ENCODE peak calls at places on chromosomes 2 and 18, in five cellular contexts. One of them, this sample, is unnamed.

GRCh38 chr18:63339920-63340484 is 20.4 kb upstream of the BCL2 start:
- DNase-seq in fibroblast of mammary gland: peak
- DNase-seq in neural crest cell: peak
- DNase-seq in K562: no peak
- DNase-seq in lung: no peak
- DNase-seq in this sample: peak

GRCh38 chr18:7566587-7567486 is at the start of gene PTPRM:
- DNase-seq in fibroblast of mammary gland: peak
- DNase-seq in neural crest cell: peak
- DNase-seq in K562: peak
- DNase-seq in lung: peak
- DNase-seq in this sample: peak

GRCh38 chr2:31950946-31951562 is 59.8 kb downstream of the MEMO1 start:
- DNase-seq in fibroblast of mammary gland: no peak
- DNase-seq in neural crest cell: no peak
- DNase-seq in K562: no peak
- DNase-seq in lung: no peak
- DNase-seq in this sample: no peak

GRCh38 chr2:45273412-45274189 is 264.3 kb upstream of the SIX2 start:
- DNase-seq in fibroblast of mammary gland: no peak
- DNase-seq in neural crest cell: no peak
- DNase-seq in K562: no peak
- DNase-seq in lung: no peak
- DNase-seq in this sample: no peak

GRCh38 chr18:38038242-38038641 is 472.6 kb upstream of the CELF4 start:
- DNase-seq in fibroblast of mammary gland: no peak
- DNase-seq in neural crest cell: no peak
- DNase-seq in K562: no peak
- DNase-seq in lung: no peak
- DNase-seq in this sample: no peak

GRCh38 chr2:109218087-109218791 is 89.2 kb downstream of the SH3RF3 start:
- DNase-seq in fibroblast of mammary gland: no peak
- DNase-seq in neural crest cell: no peak
- DNase-seq in K562: no peak
- DNase-seq in lung: no peak
- DNase-seq in this sample: no peak

GRCh38 chr2:31028415-31028814 is 109.8 kb downstream of the GALNT14 start:
- DNase-seq in fibroblast of mammary gland: no peak
- DNase-seq in neural crest cell: no peak
- DNase-seq in K562: no peak
- DNase-seq in lung: no peak
- DNase-seq in this sample: no peak

GRCh38 chr2:110886806-110887573 is 154.6 kb downstream of the ACOXL start:
- DNase-seq in fibroblast of mammary gland: no peak
- DNase-seq in neural crest cell: no peak
- DNase-seq in K562: no peak
- DNase-seq in lung: no peak
- DNase-seq in this sample: no peak

GRCh38 chr2:20629581-20630291 is 21.2 kb downstream of the HS1BP3 start:
- DNase-seq in fibroblast of mammary gland: no peak
- DNase-seq in neural crest cell: no peak
- DNase-seq in K562: no peak
- DNase-seq in lung: no peak
- DNase-seq in this sample: no peak

GRCh38 chr2:175373001-175373727 is 191.7 kb upstream of the ATP5MC3 start:
- DNase-seq in fibroblast of mammary gland: peak
- DNase-seq in neural crest cell: no peak
- DNase-seq in K562: no peak
- DNase-seq in lung: no peak
- DNase-seq in this sample: no peak

GRCh38 chr2:200695178-200695930 is 109.5 kb downstream of the AOX1 start:
- DNase-seq in fibroblast of mammary gland: no peak
- DNase-seq in neural crest cell: no peak
- DNase-seq in K562: no peak
- DNase-seq in lung: no peak
- DNase-seq in this sample: no peak

GRCh38 chr2:102238778-102239177 is 52.0 kb downstream of the IL1RL2 start:
- DNase-seq in fibroblast of mammary gland: no peak
- DNase-seq in neural crest cell: no peak
- DNase-seq in K562: no peak
- DNase-seq in lung: no peak
- DNase-seq in this sample: no peak

GRCh38 chr18:59149416-59149815 is 9.7 kb downstream of the SEC11C start:
- DNase-seq in fibroblast of mammary gland: no peak
- DNase-seq in neural crest cell: no peak
- DNase-seq in K562: no peak
- DNase-seq in lung: no peak
- DNase-seq in this sample: no peak

GRCh38 chr2:119119999-119120710 is 38.4 kb downstream of the C1QL2 start:
- DNase-seq in fibroblast of mammary gland: no peak
- DNase-seq in neural crest cell: no peak
- DNase-seq in K562: no peak
- DNase-seq in lung: no peak
- DNase-seq in this sample: no peak

GRCh38 chr2:199223791-199224190 is 233.9 kb downstream of the SATB2 start:
- DNase-seq in fibroblast of mammary gland: peak
- DNase-seq in neural crest cell: no peak
- DNase-seq in K562: no peak
- DNase-seq in lung: no peak
- DNase-seq in this sample: peak

GRCh38 chr2:230889911-230890601 is 25.3 kb downstream of the ITM2C start:
- DNase-seq in fibroblast of mammary gland: no peak
- DNase-seq in neural crest cell: no peak
- DNase-seq in K562: no peak
- DNase-seq in lung: no peak
- DNase-seq in this sample: no peak

GRCh38 chr2:28613181-28613580 is 117.3 kb downstream of the PLB1 start:
- DNase-seq in fibroblast of mammary gland: no peak
- DNase-seq in neural crest cell: no peak
- DNase-seq in K562: no peak
- DNase-seq in lung: no peak
- DNase-seq in this sample: no peak

GRCh38 chr2:24761866-24762265 is 31.3 kb downstream of the PTRHD1 start:
- DNase-seq in fibroblast of mammary gland: no peak
- DNase-seq in neural crest cell: no peak
- DNase-seq in K562: no peak
- DNase-seq in lung: no peak
- DNase-seq in this sample: no peak

GRCh38 chr18:79632765-79633164 is 46.8 kb upstream of the CTDP1 start:
- DNase-seq in fibroblast of mammary gland: no peak
- DNase-seq in neural crest cell: no peak
- DNase-seq in K562: no peak
- DNase-seq in lung: no peak
- DNase-seq in this sample: no peak

GRCh38 chr2:217689053-217689452 is 313.7 kb downstream of the TNS1 start:
- DNase-seq in fibroblast of mammary gland: no peak
- DNase-seq in neural crest cell: no peak
- DNase-seq in K562: no peak
- DNase-seq in lung: no peak
- DNase-seq in this sample: no peak

GRCh38 chr2:134206573-134206972 is 47.3 kb upstream of the MGAT5 start:
- DNase-seq in fibroblast of mammary gland: peak
- DNase-seq in neural crest cell: no peak
- DNase-seq in K562: no peak
- DNase-seq in lung: no peak
- DNase-seq in this sample: peak

GRCh38 chr2:27256855-27257454 is 5.9 kb downstream of the SLC30A3 start:
- DNase-seq in fibroblast of mammary gland: no peak
- DNase-seq in neural crest cell: no peak
- DNase-seq in K562: no peak
- DNase-seq in lung: no peak
- DNase-seq in this sample: no peak

GRCh38 chr2:169165791-169166190 is 96.4 kb downstream of the DHRS9 start:
- DNase-seq in fibroblast of mammary gland: no peak
- DNase-seq in neural crest cell: no peak
- DNase-seq in K562: no peak
- DNase-seq in lung: no peak
- DNase-seq in this sample: no peak

GRCh38 chr2:101109451-101110140 is 41.6 kb downstream of the TBC1D8 start:
- DNase-seq in fibroblast of mammary gland: no peak
- DNase-seq in neural crest cell: no peak
- DNase-seq in K562: no peak
- DNase-seq in lung: no peak
- DNase-seq in this sample: no peak

GRCh38 chr2:193141-193552 is 70.7 kb downstream of the SH3YL1 start:
- DNase-seq in fibroblast of mammary gland: no peak
- DNase-seq in neural crest cell: no peak
- DNase-seq in K562: no peak
- DNase-seq in lung: no peak
- DNase-seq in this sample: no peak

GRCh38 chr2:113760400-113760799 is 4.0 kb upstream of the SLC35F5 start:
- DNase-seq in fibroblast of mammary gland: peak
- DNase-seq in neural crest cell: no peak
- DNase-seq in K562: no peak
- DNase-seq in lung: no peak
- DNase-seq in this sample: peak

GRCh38 chr2:48934807-48935206 is 179.3 kb upstream of the LHCGR start:
- DNase-seq in fibroblast of mammary gland: no peak
- DNase-seq in neural crest cell: no peak
- DNase-seq in K562: no peak
- DNase-seq in lung: no peak
- DNase-seq in this sample: no peak

GRCh38 chr2:18922276-18922675 is 332.9 kb upstream of the NT5C1B start:
- DNase-seq in fibroblast of mammary gland: peak
- DNase-seq in neural crest cell: no peak
- DNase-seq in K562: no peak
- DNase-seq in lung: no peak
- DNase-seq in this sample: no peak

DNA sequence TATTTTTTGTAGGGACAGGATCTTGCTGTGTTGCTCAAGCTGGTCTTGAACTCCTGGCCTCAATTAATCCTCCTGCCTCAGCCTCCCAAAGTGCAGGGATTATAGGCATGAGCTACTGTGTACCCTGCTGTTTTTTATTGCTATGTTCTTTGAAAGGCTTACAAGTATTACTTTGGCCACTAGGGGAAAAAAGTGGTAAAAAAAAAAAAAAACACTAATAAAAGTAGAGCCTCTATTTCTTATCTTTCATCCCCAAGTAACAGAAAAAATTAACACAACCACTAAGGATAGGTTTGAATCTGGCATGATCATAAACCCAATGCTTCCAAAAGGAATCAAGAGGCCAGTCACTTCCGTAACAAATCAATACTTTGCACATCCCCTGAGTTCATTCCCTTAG is 11.6 kb downstream of the NOL10 start:
- DNase-seq in fibroblast of mammary gland: no peak
- DNase-seq in neural crest cell: no peak
- DNase-seq in K562: peak
- DNase-seq in lung: no peak
- DNase-seq in this sample: no peak
- TF ChIP-seq CTCF in fibroblast of mammary gland: peak
- TF ChIP-seq CTCF in neural crest cell: peak
- TF ChIP-seq CTCF in K562: no peak
- TF ChIP-seq CTCF in lung: no peak
- TF ChIP-seq CTCF in this sample: peak

GRCh38 chr2:95376311-95377215 is 25.9 kb upstream of the FAHD2A start:
- DNase-seq in fibroblast of mammary gland: no peak
- DNase-seq in neural crest cell: no peak
- DNase-seq in K562: no peak
- DNase-seq in lung: no peak
- DNase-seq in this sample: no peak

GRCh38 chr2:95374029-95374428 is 28.5 kb upstream of the FAHD2A start:
- DNase-seq in fibroblast of mammary gland: no peak
- DNase-seq in neural crest cell: no peak
- DNase-seq in K562: no peak
- DNase-seq in lung: no peak
- DNase-seq in this sample: no peak

GRCh38 chr2:95374451-95374915 is 28.0 kb upstream of the FAHD2A start:
- DNase-seq in fibroblast of mammary gland: no peak
- DNase-seq in neural crest cell: no peak
- DNase-seq in K562: no peak
- DNase-seq in lung: no peak
- DNase-seq in this sample: no peak

GRCh38 chr2:95375532-95376221 is 26.8 kb upstream of the FAHD2A start:
- DNase-seq in fibroblast of mammary gland: no peak
- DNase-seq in neural crest cell: no peak
- DNase-seq in K562: no peak
- DNase-seq in lung: no peak
- DNase-seq in this sample: no peak

GRCh38 chr2:95374916-95375471 is 27.5 kb upstream of the FAHD2A start:
- DNase-seq in fibroblast of mammary gland: peak
- DNase-seq in neural crest cell: no peak
- DNase-seq in K562: no peak
- DNase-seq in lung: no peak
- DNase-seq in this sample: no peak
- TF ChIP-seq CTCF in fibroblast of mammary gland: no peak
- TF ChIP-seq CTCF in neural crest cell: no peak
- TF ChIP-seq CTCF in K562: no peak
- TF ChIP-seq CTCF in lung: no peak
- TF ChIP-seq CTCF in this sample: no peak

GRCh38 chr2:216126943-216127342 is 17.8 kb downstream of the XRCC5 start:
- DNase-seq in fibroblast of mammary gland: no peak
- DNase-seq in neural crest cell: no peak
- DNase-seq in K562: no peak
- DNase-seq in lung: no peak
- DNase-seq in this sample: no peak

GRCh38 chr2:216131175-216131926 is 22.2 kb downstream of the XRCC5 start:
- DNase-seq in fibroblast of mammary gland: no peak
- DNase-seq in neural crest cell: no peak
- DNase-seq in K562: no peak
- DNase-seq in lung: no peak
- DNase-seq in this sample: no peak

GRCh38 chr2:216132585-216132984 is 23.4 kb downstream of the XRCC5 start:
- DNase-seq in fibroblast of mammary gland: no peak
- DNase-seq in neural crest cell: no peak
- DNase-seq in K562: no peak
- DNase-seq in lung: no peak
- DNase-seq in this sample: no peak

GRCh38 chr2:216133392-216133791 is 24.2 kb downstream of the XRCC5 start:
- DNase-seq in fibroblast of mammary gland: no peak
- DNase-seq in neural crest cell: no peak
- DNase-seq in K562: no peak
- DNase-seq in lung: no peak
- DNase-seq in this sample: no peak

DNA sequence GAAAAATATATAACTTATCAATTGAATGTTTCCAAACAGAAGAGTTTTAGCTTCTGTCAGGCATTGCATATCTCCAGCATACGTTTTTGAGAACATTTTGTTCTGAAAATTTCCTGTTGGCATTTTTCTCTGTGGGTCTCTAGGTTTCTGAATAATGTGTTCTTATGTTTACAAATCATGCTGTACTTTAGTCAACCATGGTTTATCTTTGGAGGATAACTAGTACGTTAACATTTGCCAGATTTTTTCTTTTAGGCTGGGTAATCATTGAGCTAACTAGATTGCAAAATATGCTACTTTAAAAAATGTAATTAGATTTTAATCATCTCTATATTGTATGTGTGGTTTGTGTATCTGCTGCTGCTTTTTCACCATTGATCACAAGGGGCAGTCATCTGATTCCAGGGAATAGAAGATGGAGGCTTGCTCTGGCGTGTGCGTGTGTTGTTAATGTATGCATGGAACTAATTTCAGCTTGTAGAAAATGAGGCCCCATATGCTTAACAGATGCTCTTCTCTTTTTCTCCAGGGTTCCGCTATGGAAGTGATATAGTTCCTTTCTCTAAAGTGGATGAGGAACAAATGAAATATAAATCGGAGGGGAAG is 21.3 kb downstream of the XRCC5 start:
- DNase-seq in fibroblast of mammary gland: no peak
- DNase-seq in neural crest cell: no peak
- DNase-seq in K562: no peak
- DNase-seq in lung: no peak
- DNase-seq in this sample: no peak
- TF ChIP-seq CTCF in fibroblast of mammary gland: no peak
- TF ChIP-seq CTCF in neural crest cell: peak
- TF ChIP-seq CTCF in K562: no peak
- TF ChIP-seq CTCF in lung: no peak
- TF ChIP-seq CTCF in this sample: no peak

GRCh38 chr18:3367491-3368091 is 82.4 kb upstream of the TGIF1 start:
- DNase-seq in fibroblast of mammary gland: peak
- DNase-seq in neural crest cell: no peak
- DNase-seq in K562: no peak
- DNase-seq in lung: no peak
- DNase-seq in this sample: peak
- TF ChIP-seq CTCF in fibroblast of mammary gland: no peak
- TF ChIP-seq CTCF in neural crest cell: no peak
- TF ChIP-seq CTCF in K562: no peak
- TF ChIP-seq CTCF in lung: no peak
- TF ChIP-seq CTCF in this sample: no peak

This sample was measured in MCF 10A.